ENCODE peak calls at places on chromosome 14, in five cellular contexts. O is CD8-positive, alpha-beta memory T cell; V is right cardiac atrium; U is adrenal gland; N is CD8-positive, alpha-beta T cell. T is an unnamed sample. For H3K9me3, the result is how much of the 10 kb centered on the place peaks cover.

GRCh38 chr14:100146548-100147091 is 12.8 kb downstream of the DEGS2 start:
- DNase-seq in O (no peak), V (no peak), U (no peak), N (peak), T (no peak)

GRCh38 chr14:58746261-58746660 is 108.5 kb downstream of the DACT1 start:
- DNase-seq in O (no peak), V (no peak), U (no peak), N (no peak), T (no peak)

GRCh38 chr14:59297070-59297766 is 108.8 kb downstream of the DAAM1 start:
- DNase-seq in O (no peak), V (peak), U (no peak), N (no peak), T (peak)

GRCh38 chr14:39276579-39277114 is 42.9 kb downstream of the MIA2 start:
- DNase-seq in O (no peak), V (no peak), U (no peak), N (no peak), T (no peak)

GRCh38 chr14:100554082-100554677 is 33.0 kb downstream of the BEGAIN start:
- DNase-seq in O (no peak), V (peak), U (no peak), N (peak), T (no peak)

GRCh38 chr14:55404170-55404569 is 7.5 kb downstream of the ATG14 start:
- DNase-seq in O (no peak), V (no peak), U (no peak), N (no peak), T (no peak)

GRCh38 chr14:79896009-79896408 is 315.3 kb downstream of the DIO2 start:
- DNase-seq in O (no peak), V (no peak), U (no peak), N (no peak), T (no peak)

GRCh38 chr14:74135386-74135785 is 50.6 kb downstream of the LIN52 start:
- DNase-seq in O (no peak), V (no peak), U (no peak), N (no peak), T (no peak)

GRCh38 chr14:64698899-64699298 is 5.3 kb upstream of the PLEKHG3 start:
- DNase-seq in O (no peak), V (no peak), U (no peak), N (no peak), T (peak)

GRCh38 chr14:90381011-90381790 is 15.6 kb upstream of the CALM1 start:
- DNase-seq in O (no peak), V (peak), U (no peak), N (no peak), T (no peak)

GRCh38 chr14:61662001-61662400 is 33.3 kb upstream of the HIF1A start:
- DNase-seq in O (no peak), V (no peak), U (no peak), N (no peak), T (no peak)

GRCh38 chr14:69855180-69855817 is 23.9 kb upstream of the SMOC1 start:
- DNase-seq in O (no peak), V (no peak), U (no peak), N (no peak), T (no peak)

GRCh38 chr14:65301862-65302539 is 110.5 kb upstream of the FUT8 start:
- DNase-seq in O (no peak), V (no peak), U (no peak), N (no peak), T (no peak)

GRCh38 chr14:45091696-45092095 is 7.8 kb downstream of the PRPF39 start:
- DNase-seq in O (no peak), V (no peak), U (no peak), N (no peak), T (no peak)

GRCh38 chr14:76918176-76918750 is 92.1 kb downstream of the LRRC74A start:
- DNase-seq in O (no peak), V (peak), U (peak), N (no peak), T (no peak)

GRCh38 chr14:91354979-91355685 is 62.5 kb downstream of the CCDC88C start:
- DNase-seq in O (no peak), V (peak), U (no peak), N (peak), T (peak)

GRCh38 chr14:39107624-39108023 is 4.6 kb upstream of the SEC23A start:
- DNase-seq in O (no peak), V (no peak), U (no peak), N (no peak), T (peak)

GRCh38 chr14:64760146-64760755 is 56.0 kb downstream of the PLEKHG3 start:
- DNase-seq in O (peak), V (peak), U (peak), N (peak), T (peak)

GRCh38 chr14:24425704-24426103 is 3.8 kb downstream of the CBLN3 start:
- DNase-seq in O (no peak), V (no peak), U (peak), N (no peak), T (no peak)

GRCh38 chr14:30977752-30978151 is 47.7 kb upstream of the AP4S1 start:
- DNase-seq in O (no peak), V (no peak), U (no peak), N (no peak), T (no peak)

GRCh38 chr14:71373773-71374172 is 466.5 kb downstream of the PCNX1 start:
- DNase-seq in O (no peak), V (no peak), U (no peak), N (no peak), T (no peak)

GRCh38 chr14:73026243-73026844 is 562 bp downstream of the ZFYVE1 start:
- DNase-seq in O (no peak), V (no peak), U (no peak), N (no peak), T (peak)

GRCh38 chr14:52117433-52117832 is 48.6 kb upstream of the NID2 start:
- DNase-seq in O (no peak), V (no peak), U (no peak), N (no peak), T (no peak)

GRCh38 chr14:42078345-42078744 is 471.7 kb downstream of the LRFN5 start:
- DNase-seq in O (no peak), V (no peak), U (no peak), N (no peak), T (no peak)
- H3K9me3 ChIP-seq in O (under half), V (under half), U (under half), N (under half), T (under half)

DNA sequence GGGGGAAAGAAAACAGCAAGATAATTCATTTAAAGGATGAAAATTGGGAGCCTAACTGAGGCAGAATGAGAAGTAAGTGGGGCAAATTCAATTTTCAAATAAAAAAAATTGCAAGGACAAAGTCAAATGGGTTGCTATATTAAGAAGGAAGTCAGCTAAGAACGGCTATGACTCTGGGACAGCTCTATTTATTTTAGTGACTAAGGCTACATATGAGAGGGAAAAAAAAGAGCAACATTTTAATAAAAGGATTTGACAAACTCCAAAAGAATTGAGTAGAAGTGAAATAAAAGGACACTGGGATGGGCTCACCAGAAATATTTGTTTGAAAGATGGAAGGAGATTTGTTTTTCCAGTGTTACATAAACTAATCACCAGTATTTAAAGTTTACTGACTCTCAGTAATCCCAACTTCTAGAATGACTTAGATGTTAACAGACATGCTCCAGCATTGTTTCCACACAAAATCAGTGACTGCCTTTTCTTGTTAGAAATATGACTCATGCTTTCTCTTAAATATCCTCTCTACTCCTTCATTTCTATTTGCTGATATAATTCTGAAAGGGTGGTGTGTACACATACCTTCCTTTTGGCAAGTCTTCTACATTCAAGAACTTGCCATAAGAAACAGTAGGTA is 198.5 kb downstream of the SLC25A21 start:
- DNase-seq in O (no peak), V (no peak), U (no peak), N (no peak), T (no peak)
- H3K27ac ChIP-seq in O (no peak), V (no peak), U (no peak), N (no peak), T (no peak)

GRCh38 chr14:60509438-60510253 is 700 bp downstream of the SIX6 start:
- DNase-seq in O (no peak), V (peak), U (no peak), N (no peak), T (no peak)
- H3K9me3 ChIP-seq in O (under half), V (under half), U (under half), N (under half), T (under half)

GRCh38 chr14:92647499-92648279 is 100.7 kb downstream of the LGMN start:
- DNase-seq in O (no peak), V (no peak), U (no peak), N (no peak), T (no peak)
- H3K27ac ChIP-seq in O (no peak), V (no peak), U (no peak), N (no peak), T (no peak)

GRCh38 chr14:81478446-81478845 is 55.2 kb downstream of the SEL1L start:
- DNase-seq in O (no peak), V (no peak), U (no peak), N (no peak), T (peak)
- H3K9me3 ChIP-seq in O (under half), V (under half), U (under half), N (under half), T (under half)

DNA sequence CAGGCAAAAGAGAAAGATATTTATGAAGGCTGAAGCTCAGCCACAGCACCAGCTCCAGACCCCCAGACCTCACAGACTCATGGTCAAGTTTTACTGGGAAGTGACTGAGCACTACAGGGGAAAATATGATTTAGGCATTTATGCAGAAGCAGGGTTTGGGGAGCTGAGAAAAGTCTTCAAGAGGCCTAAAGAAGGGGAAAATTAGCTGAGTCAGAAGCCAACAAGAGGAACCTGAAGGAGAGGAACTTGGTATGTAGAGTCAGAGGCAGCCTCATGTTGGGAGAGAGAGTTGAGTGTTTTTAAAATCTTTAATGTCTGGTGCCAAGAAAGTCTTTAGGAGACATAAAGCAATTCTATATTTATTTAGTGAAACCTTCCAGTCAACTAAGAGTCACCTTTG is 63.0 kb downstream of the FOS start:
- DNase-seq in O (no peak), V (no peak), U (no peak), N (no peak), T (no peak)
- H3K27ac ChIP-seq in O (no peak), V (peak), U (peak), N (no peak), T (no peak)

T was measured in MM.1S.